ENCODE peak calls at places on chromosomes 2 and 18, in nine cellular contexts. B is colonic mucosa; R is upper lobe of right lung; X is CD4-positive, alpha-beta memory T cell; K is naive thymus-derived CD4-positive, alpha-beta T cell; Z is thyroid gland; N is HL-60; A is astrocyte; C is effector memory CD4-positive, alpha-beta T cell. V is an unnamed sample.

GRCh38 chr2:23600336-23600735 is 215.4 kb downstream of the KLHL29 start:
- DNase-seq in A (peak; percentile 24), K (no peak), B (no peak), Z (no peak), X (no peak), C (no peak), N (no peak), R (no peak), V (no peak)

GRCh38 chr18:71471963-71472725 is 1072.0 kb downstream of the CBLN2 start:
- DNase-seq in C (no peak), K (no peak), N (no peak), Z (no peak), B (no peak), X (no peak), A (no peak), R (no peak), V (peak; percentile 5)

GRCh38 chr2:55843096-55843991 is 80.2 kb downstream of the EFEMP1 start:
- DNase-seq in X (no peak), R (no peak), K (no peak), Z (no peak), C (no peak), B (peak; percentile 70), N (no peak), A (peak; percentile 94), V (no peak)

GRCh38 chr2:68319397-68320117 is at the start of gene CNRIP1:
- DNase-seq in C (no peak), A (peak; percentile 69), B (peak; percentile 50), K (no peak), R (peak; percentile 73), Z (peak; percentile 29), X (no peak), N (peak; percentile 13), V (peak; percentile 81)

GRCh38 chr2:40169430-40169829 is 282.5 kb downstream of the SLC8A1 start:
- DNase-seq in K (no peak), X (no peak), Z (no peak), R (no peak), C (no peak), B (no peak), N (no peak), A (no peak), V (no peak)

GRCh38 chr2:26088038-26088643 is 54.3 kb downstream of the RAB10 start:
- DNase-seq in R (no peak), B (no peak), A (no peak), Z (no peak), K (peak; percentile 16), N (peak; percentile 34), C (no peak), X (peak; percentile 22), V (peak; percentile 41)

GRCh38 chr2:181152701-181153100 is 172.3 kb downstream of the UBE2E3 start:
- DNase-seq in C (no peak), B (no peak), K (no peak), R (no peak), X (no peak), A (no peak), Z (no peak), N (no peak), V (no peak)

GRCh38 chr18:78073275-78073674 is 823.6 kb downstream of the GALR1 start:
- DNase-seq in C (no peak), R (no peak), B (no peak), A (no peak), X (no peak), N (no peak), Z (no peak), K (no peak), V (no peak)

GRCh38 chr18:12838178-12838634 is 45.8 kb downstream of the PTPN2 start:
- DNase-seq in N (peak; percentile 59), B (peak; percentile 86), R (peak; percentile 80), C (no peak), A (peak; percentile 90), Z (no peak), X (no peak), K (no peak), V (peak; percentile 48)

GRCh38 chr2:66569974-66570373 is 135.0 kb downstream of the MEIS1 start:
- DNase-seq in B (no peak), X (no peak), K (no peak), R (no peak), C (no peak), N (no peak), A (no peak), Z (no peak), V (no peak)

GRCh38 chr18:78213365-78213994 is 766.1 kb upstream of the SALL3 start:
- DNase-seq in K (no peak), R (no peak), A (no peak), N (no peak), X (no peak), B (no peak), Z (no peak), C (no peak), V (no peak)

GRCh38 chr2:163471947-163472346 is 263.9 kb downstream of the FIGN start:
- DNase-seq in Z (no peak), K (no peak), R (no peak), B (no peak), N (no peak), C (no peak), X (no peak), A (peak; percentile 11), V (no peak)

GRCh38 chr2:6654279-6654678 is 211.4 kb downstream of the CMPK2 start:
- DNase-seq in N (no peak), K (no peak), C (no peak), X (no peak), R (no peak), Z (no peak), B (no peak), A (no peak), V (no peak)

GRCh38 chr2:72198532-72199241 is 51.0 kb upstream of the CYP26B1 start:
- DNase-seq in Z (no peak), K (no peak), N (no peak), C (no peak), A (peak; percentile 59), X (no peak), B (no peak), R (no peak), V (no peak)

GRCh38 chr18:58451115-58451971 is 177.5 kb downstream of the ALPK2 start:
- DNase-seq in C (no peak), A (no peak), X (no peak), R (no peak), B (no peak), Z (no peak), N (no peak), K (no peak), V (no peak)

GRCh38 chr2:30373881-30374302 is 73.2 kb upstream of the LCLAT1 start:
- DNase-seq in A (peak; percentile 68), X (no peak), N (no peak), R (no peak), K (no peak), B (no peak), Z (no peak), C (no peak), V (peak; percentile 42)

GRCh38 chr18:32771169-32771751 is 1.6 kb downstream of the KLHL14 start:
- DNase-seq in Z (peak; percentile 60), X (no peak), B (peak; percentile 22), A (no peak), K (no peak), R (no peak), N (no peak), C (no peak), V (peak; percentile 75)
- H3K27me3 ChIP-seq in Z (no peaks in the 10 kb centered on the region), X (peaks cover 16% of the 10 kb centered on the region), B (peaks cover 35% of the 10 kb centered on the region), A (peaks cover 43% of the 10 kb centered on the region), K (no peaks in the 10 kb centered on the region), R (peaks cover 28% of the 10 kb centered on the region), N (peaks cover 52% of the 10 kb centered on the region), C (peaks cover 26% of the 10 kb centered on the region), V (peaks cover 51% of the 10 kb centered on the region)

GRCh38 chr18:35179906-35180305 is 60.9 kb upstream of the ZNF397 start:
- DNase-seq in X (no peak), N (no peak), C (no peak), R (no peak), K (no peak), B (no peak), A (no peak), Z (no peak), V (no peak)

GRCh38 chr18:35186491-35187034 is 54.3 kb upstream of the ZNF397 start:
- DNase-seq in R (no peak), C (no peak), X (no peak), K (no peak), N (no peak), B (no peak), Z (no peak), A (no peak), V (no peak)

GRCh38 chr18:35182151-35182550 is 58.7 kb upstream of the ZNF397 start:
- DNase-seq in C (no peak), N (no peak), Z (no peak), B (no peak), R (no peak), X (no peak), A (no peak), K (no peak), V (no peak)

GRCh38 chr18:35185771-35186170 is 55.1 kb upstream of the ZNF397 start:
- DNase-seq in Z (peak; percentile 17), X (no peak), N (no peak), C (no peak), K (no peak), R (no peak), B (no peak), A (no peak), V (no peak)

DNA sequence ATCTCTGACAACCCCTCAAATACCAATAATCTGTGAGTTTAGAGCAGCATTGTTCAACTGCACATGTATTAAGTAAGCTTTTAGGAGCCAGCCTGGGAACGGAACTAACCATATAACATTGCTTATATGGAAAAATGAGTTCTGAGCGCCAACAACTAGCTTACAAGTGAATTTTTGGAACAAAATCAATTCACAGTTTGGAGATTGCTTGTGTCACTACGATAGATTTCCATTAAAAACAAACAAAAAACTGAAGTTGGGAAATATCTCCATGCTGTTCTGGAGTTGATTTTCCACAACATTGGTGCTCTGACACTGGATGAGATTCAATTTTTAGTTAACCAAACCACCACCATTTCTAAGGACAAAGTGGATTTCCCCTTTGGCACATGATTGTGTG is 57.0 kb upstream of the ZNF397 start:
- DNase-seq in C (no peak), Z (no peak), R (no peak), N (no peak), B (no peak), X (no peak), K (no peak), A (no peak), V (no peak)
- H3K4me3 ChIP-seq in C (no peak overlapping the region), Z (no peak overlapping the region), R (no peak overlapping the region), N (no peak overlapping the region), B (no peak overlapping the region), X (no peak overlapping the region), K (no peak overlapping the region), A (no peak overlapping the region), V (no peak overlapping the region)

DNA sequence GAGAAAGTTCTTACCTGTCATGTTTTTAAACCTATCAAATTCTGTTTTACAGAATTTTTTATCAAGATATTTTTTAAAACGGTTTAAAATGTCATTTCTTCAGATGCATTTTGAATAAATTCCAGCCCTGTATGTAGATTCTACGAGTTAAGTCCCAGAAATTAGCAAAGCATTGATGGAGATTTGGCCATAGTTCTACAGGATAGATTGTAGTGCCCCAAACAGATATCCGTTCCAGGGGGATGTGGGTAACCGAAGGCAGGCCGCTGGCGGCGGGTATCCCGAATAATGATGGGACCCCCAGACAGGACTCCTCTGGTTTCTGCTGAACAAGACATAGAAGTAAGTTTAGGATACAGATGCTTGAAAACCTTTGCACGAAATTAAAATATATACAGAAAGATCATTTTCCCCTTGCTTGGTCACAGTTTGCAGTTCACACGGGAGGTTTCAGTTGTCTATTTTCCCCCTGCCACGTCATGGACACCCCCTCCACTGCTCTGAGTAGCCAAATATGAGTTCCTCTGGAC is 755 bp downstream of the NOL4 start:
- DNase-seq in A (no peak), N (no peak), B (no peak), C (no peak), K (no peak), R (no peak), Z (no peak), X (no peak), V (peak; percentile 12)
- H3K27me3 ChIP-seq in A (peaks cover 18% of the 10 kb centered on the region), N (peaks cover 51% of the 10 kb centered on the region), B (peaks cover 26% of the 10 kb centered on the region), C (no peaks in the 10 kb centered on the region), K (no peaks in the 10 kb centered on the region), R (peaks cover 75% of the 10 kb centered on the region), Z (no peaks in the 10 kb centered on the region), X (no peaks in the 10 kb centered on the region), V (peaks cover 53% of the 10 kb centered on the region)

GRCh38 chr2:155256803-155257202 is 558.3 kb downstream of the KCNJ3 start:
- DNase-seq in C (no peak), A (no peak), X (no peak), B (no peak), Z (no peak), N (no peak), R (peak; percentile 51), K (no peak), V (no peak)
- H3K4me3 ChIP-seq in C (no peak overlapping the region), A (no peak overlapping the region), X (no peak overlapping the region), B (no peak overlapping the region), Z (no peak overlapping the region), N (no peak overlapping the region), R (no peak overlapping the region), K (no peak overlapping the region), V (no peak overlapping the region)